ENCODE peak calls at places on chromosomes 11 and 22, in nine cellular contexts. M, B, U, N, Q, J, I, D and C are unnamed samples. For H3K36me3, the result is how much of the 10 kb centered on the place peaks cover.

GRCh38 chr11:57251491-57252104 is 14.5 kb upstream of the APLNR start:
- DNase-seq in I (no peak), B (no peak), N (no peak), D (no peak), M (no peak), U (no peak), J (no peak), Q (no peak), C (no peak)

GRCh38 chr11:129373489-129373953 is 2.1 kb upstream of the BARX2 start:
- DNase-seq in M (no peak), J (no peak), N (no peak), B (no peak), U (no peak), Q (no peak), I (no peak), D (no peak), C (no peak)

GRCh38 chr11:116879789-116880402 is 42.5 kb upstream of the APOA1 start:
- DNase-seq in J (no peak), Q (no peak), N (no peak), U (no peak), B (no peak), D (no peak), I (no peak), M (no peak), C (peak)

GRCh38 chr11:57468276-57468675 is 7.9 kb downstream of the RTN4RL2 start:
- DNase-seq in N (no peak), Q (no peak), J (no peak), D (no peak), M (no peak), B (no peak), U (no peak), I (no peak), C (no peak)

GRCh38 chr11:33700425-33701271 is at the start of gene C11orf91:
- DNase-seq in D (peak), J (peak), I (peak), U (peak), N (peak), M (peak), Q (peak), B (peak), C (no peak)

GRCh38 chr11:34468209-34468841 is 29.6 kb downstream of the CAT start:
- DNase-seq in J (no peak), M (no peak), D (no peak), Q (no peak), U (no peak), I (no peak), N (peak), B (peak), C (no peak)

GRCh38 chr11:70526116-70527045 is 128.1 kb downstream of the CTTN start:
- DNase-seq in I (peak), B (no peak), U (no peak), M (no peak), D (no peak), J (no peak), N (no peak), Q (no peak), C (no peak)

GRCh38 chr11:104650234-104650633 is 248.0 kb downstream of the CASP12 start:
- DNase-seq in I (no peak), M (no peak), Q (no peak), D (no peak), N (no peak), J (no peak), B (peak), U (no peak), C (no peak)

GRCh38 chr11:5129457-5129877 is 8.7 kb downstream of the OR52A5 start:
- DNase-seq in U (no peak), Q (no peak), D (no peak), N (no peak), I (no peak), J (no peak), M (no peak), B (no peak), C (no peak)

GRCh38 chr22:21628386-21629261 is 1.2 kb downstream of the YDJC start:
- DNase-seq in D (no peak), N (no peak), Q (no peak), B (no peak), U (peak), M (no peak), I (peak), J (no peak), C (no peak)

GRCh38 chr11:134658481-134659080 is 246.5 kb upstream of the B3GAT1 start:
- DNase-seq in U (no peak), B (peak), J (no peak), Q (no peak), D (no peak), I (peak), M (peak), N (peak), C (no peak)

GRCh38 chr11:46119352-46120216 is 1.7 kb downstream of the PHF21A start:
- DNase-seq in M (peak), I (peak), N (peak), D (peak), J (peak), B (peak), Q (no peak), U (no peak), C (no peak)

GRCh38 chr11:43920598-43921419 is 21.6 kb upstream of the C11orf96 start:
- DNase-seq in U (no peak), N (no peak), M (peak), Q (peak), B (no peak), J (no peak), I (no peak), D (no peak), C (peak)

GRCh38 chr22:30021881-30022619 is 58.2 kb upstream of the HORMAD2 start:
- DNase-seq in B (no peak), D (no peak), M (no peak), Q (no peak), N (no peak), J (no peak), I (no peak), U (no peak), C (no peak)

GRCh38 chr22:30025187-30025586 is 55.1 kb upstream of the HORMAD2 start:
- DNase-seq in Q (no peak), I (no peak), M (no peak), N (no peak), B (no peak), U (no peak), J (no peak), D (no peak), C (no peak)

GRCh38 chr22:30026751-30027150 is 53.5 kb upstream of the HORMAD2 start:
- DNase-seq in U (no peak), Q (no peak), M (no peak), B (no peak), D (no peak), I (no peak), J (no peak), N (no peak), C (no peak)

GRCh38 chr22:30023099-30023498 is 57.2 kb upstream of the HORMAD2 start:
- DNase-seq in J (no peak), N (no peak), D (no peak), B (no peak), U (no peak), M (no peak), I (no peak), Q (no peak), C (no peak)

DNA sequence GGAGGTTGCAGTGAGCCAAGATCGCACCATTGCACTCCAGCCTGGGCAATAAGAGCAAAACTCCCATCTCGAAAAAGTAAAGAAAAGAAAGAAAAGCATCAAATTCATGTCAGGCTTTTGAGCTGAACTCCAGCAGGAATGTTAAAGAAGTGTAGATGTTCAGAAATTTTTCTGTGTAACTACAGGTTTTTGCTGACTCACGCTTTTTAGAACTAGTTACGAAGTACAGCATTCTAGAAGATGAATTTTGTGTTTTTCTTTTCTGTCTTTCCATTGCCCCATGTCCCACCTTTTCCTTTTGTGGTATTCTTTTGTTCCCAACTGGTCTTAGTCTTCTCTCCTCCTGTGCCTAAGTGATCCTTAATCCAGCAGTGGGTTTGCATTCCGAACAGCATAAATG is 56.0 kb upstream of the HORMAD2 start:
- DNase-seq in N (no peak), J (no peak), B (no peak), U (no peak), Q (no peak), I (no peak), D (no peak), M (no peak), C (no peak)
- H3K36me3 ChIP-seq in N (under half), J (half or more), B (half or more), U (under half), Q (half or more), I (half or more), D (half or more), M (half or more), C (under half)

GRCh38 chr11:12139144-12139881 is 28.9 kb downstream of the MICAL2 start:
- DNase-seq in U (no peak), J (no peak), M (peak), N (no peak), I (no peak), D (no peak), B (no peak), Q (peak), C (no peak)
- H3K27ac ChIP-seq in U (no peak), J (no peak), M (peak), N (peak), I (peak), D (no peak), B (no peak), Q (peak), C (peak)

GRCh38 chr11:93730108-93731107 is 10.9 kb downstream of the TAF1D start:
- DNase-seq in D (no peak), U (no peak), B (no peak), N (no peak), Q (no peak), J (no peak), M (no peak), I (no peak), C (no peak)
- H3K36me3 ChIP-seq in D (half or more), U (under half), B (half or more), N (under half), Q (half or more), J (half or more), M (half or more), I (under half), C (half or more)

DNA sequence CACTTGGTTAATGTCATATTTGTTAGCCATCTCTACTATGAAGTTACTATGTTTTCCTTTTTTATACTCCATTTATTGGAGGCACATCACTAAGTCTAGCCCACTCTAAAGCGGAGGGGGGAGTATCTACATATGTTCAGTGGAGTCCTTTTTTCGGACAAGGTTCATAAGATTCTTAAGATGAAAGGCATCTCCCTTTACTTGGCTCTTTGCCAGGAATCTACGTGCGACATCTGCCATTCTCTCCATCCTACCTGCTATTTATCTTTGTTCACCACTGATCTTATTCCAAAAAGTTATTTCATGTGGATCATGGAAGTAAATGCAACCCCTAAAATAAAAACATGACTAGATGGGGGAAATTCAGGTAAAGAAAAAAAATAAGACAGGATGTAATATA is 77.4 kb upstream of the YWHAH start:
- DNase-seq in D (no peak), M (no peak), N (no peak), U (no peak), J (no peak), I (no peak), B (no peak), Q (no peak), C (no peak)
- H3K27ac ChIP-seq in D (no peak), M (no peak), N (no peak), U (no peak), J (no peak), I (no peak), B (no peak), Q (no peak), C (no peak)

DNA sequence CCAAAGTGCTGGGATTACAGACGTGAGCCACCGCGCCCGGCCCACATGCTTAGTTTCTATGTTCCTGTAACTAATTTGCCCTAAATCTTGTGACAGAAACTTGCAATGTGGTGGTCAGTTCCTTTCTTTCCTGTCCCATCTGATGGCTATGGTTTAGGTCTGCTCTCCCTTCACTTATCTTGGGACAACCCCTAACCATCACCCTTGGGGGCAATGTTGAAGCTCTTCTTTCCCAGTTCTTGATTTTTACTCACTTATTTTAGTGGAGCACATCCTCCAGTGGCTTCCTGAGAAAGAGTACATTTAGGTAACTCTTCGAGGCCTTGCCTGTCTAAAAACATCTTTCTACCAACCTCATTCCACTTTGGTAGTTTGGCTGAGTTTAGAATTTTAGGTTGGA is 7.3 kb downstream of the SREBF2 start:
- DNase-seq in B (no peak), J (no peak), Q (no peak), U (no peak), M (no peak), I (no peak), D (no peak), N (no peak), C (no peak)
- H3K36me3 ChIP-seq in B (half or more), J (under half), Q (under half), U (under half), M (under half), I (under half), D (under half), N (under half), C (under half)

GRCh38 chr11:111735262-111736116 is 30.7 kb downstream of the PPP2R1B start:
- DNase-seq in N (peak), U (peak), D (no peak), J (no peak), Q (peak), I (peak), B (peak), M (peak), C (peak)
- H3K27ac ChIP-seq in N (peak), U (peak), D (no peak), J (no peak), Q (peak), I (peak), B (peak), M (peak), C (peak)

DNA sequence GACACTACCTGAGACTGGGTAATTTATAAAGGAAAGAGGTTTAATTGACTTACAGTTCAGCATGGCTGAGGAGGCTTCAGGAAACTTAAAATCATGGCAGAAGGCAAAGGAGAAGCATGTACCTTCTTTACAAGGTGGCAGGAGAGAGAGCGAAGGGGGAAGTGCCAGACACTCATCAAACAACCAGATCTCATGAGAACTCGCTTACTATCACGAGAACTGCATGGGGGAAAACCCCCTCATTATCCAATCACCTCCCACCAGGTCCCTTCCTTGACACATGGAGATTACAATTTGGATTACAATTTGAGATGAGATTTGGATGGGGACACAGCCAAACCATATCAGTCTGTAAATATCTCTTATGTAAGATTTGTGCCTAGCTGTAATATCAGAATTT is 50.9 kb upstream of the ATXN10 start:
- DNase-seq in Q (no peak), N (no peak), J (no peak), B (peak), U (no peak), D (no peak), M (no peak), I (no peak), C (no peak)
- H3K36me3 ChIP-seq in Q (under half), N (under half), J (under half), B (under half), U (under half), D (under half), M (under half), I (under half), C (under half)

DNA sequence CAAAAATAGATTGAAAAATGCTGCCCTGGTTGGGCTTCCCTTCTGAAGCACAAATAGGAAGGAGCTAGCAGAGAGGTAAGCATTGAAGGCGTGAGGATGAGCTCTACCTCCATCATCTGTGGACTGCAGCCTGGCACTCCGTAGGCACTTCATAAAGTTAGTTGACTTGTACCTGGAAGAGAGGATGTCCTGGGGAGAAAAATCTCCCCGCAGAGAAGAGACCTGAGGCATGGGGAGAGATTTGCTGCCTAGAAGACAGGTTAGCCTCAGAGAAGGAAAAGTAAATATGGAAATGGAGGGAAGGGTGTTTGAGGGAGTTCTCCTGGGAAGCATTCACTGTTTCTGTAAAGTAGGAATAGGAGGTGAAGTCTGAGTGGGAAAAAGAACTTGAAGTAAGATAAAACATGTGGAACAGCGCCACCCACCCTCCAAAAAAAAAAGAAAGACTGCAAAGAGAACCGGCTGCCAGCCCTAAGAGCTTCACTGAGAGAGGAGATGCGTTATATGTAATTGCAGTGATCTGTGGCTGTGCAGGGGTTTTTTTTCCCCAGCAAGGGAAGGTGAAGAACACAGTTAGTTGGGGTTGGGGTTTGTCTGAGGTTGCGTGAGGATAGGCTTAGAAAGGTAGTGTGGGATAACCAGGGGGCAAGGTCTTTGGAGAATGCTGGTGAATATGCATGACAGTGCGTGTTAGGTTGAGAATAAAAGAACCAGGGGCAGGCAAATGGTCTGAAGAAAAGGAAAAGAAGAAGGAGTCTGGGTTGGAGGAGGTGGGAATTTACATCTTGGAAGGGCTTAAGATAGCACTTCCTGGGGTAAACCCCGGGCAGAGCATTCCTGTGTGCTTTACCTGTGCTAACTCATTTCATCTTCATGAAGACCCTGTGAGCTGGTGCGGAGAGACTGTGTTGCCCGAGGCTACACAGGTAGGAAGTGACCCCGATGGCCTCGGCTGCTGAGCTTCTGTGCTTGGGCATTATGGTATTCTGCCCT is 16.0 kb downstream of the TNRC6B start:
- DNase-seq in D (no peak), J (no peak), N (no peak), M (no peak), B (peak), I (no peak), Q (no peak), U (no peak), C (no peak)
- H3K27ac ChIP-seq in D (no peak), J (no peak), N (no peak), M (peak), B (peak), I (no peak), Q (no peak), U (no peak), C (peak)

GRCh38 chr11:298406-299065 is 790 bp downstream of the IFITM5 start:
- DNase-seq in Q (no peak), U (peak), B (peak), I (peak), N (no peak), M (peak), J (no peak), D (no peak), C (no peak)

GRCh38 chr11:297666-298405 is 1.5 kb downstream of the IFITM5 start:
- DNase-seq in D (no peak), J (no peak), U (peak), N (no peak), M (peak), Q (no peak), I (peak), B (peak), C (no peak)

GRCh38 chr11:295351-296205 is 3.7 kb downstream of the IFITM5 start:
- DNase-seq in N (no peak), I (peak), B (peak), D (no peak), M (peak), Q (no peak), J (no peak), U (peak), C (no peak)

GRCh38 chr11:296206-296975 is 2.9 kb downstream of the IFITM5 start:
- DNase-seq in U (no peak), J (no peak), B (peak), I (peak), M (peak), Q (no peak), N (no peak), D (no peak), C (no peak)

GRCh38 chr11:296976-297665 is 2.2 kb downstream of the IFITM5 start:
- DNase-seq in J (no peak), Q (no peak), D (no peak), M (peak), I (peak), N (no peak), B (peak), U (peak), C (no peak)
- H3K36me3 ChIP-seq in J (under half), Q (under half), D (under half), M (under half), I (under half), N (under half), B (under half), U (under half), C (under half)